ENCODE peak calls at places on chromosomes 11 and 22, in ten cellular contexts. B is RWPE1, G is WTC11, F is GM20000, U is gastrocnemius medialis, S is mesothelial cell of epicardium, R is dorsolateral prefrontal cortex, A is right atrium auricular region, V is body of pancreas, W is ovary. X is an unnamed sample.

GRCh38 chr11:113376156-113376555 is 11.4 kb upstream of the ANKK1 start:
- DNase-seq in R (no peak), G (no peak), V (no peak), U (no peak), F (peak; percentile 45), W (no peak), A (no peak), S (no peak), B (no peak), X (no peak)

GRCh38 chr11:99781074-99781473 is 760.3 kb downstream of the CNTN5 start:
- DNase-seq in B (no peak), W (no peak), F (no peak), S (no peak), A (no peak), R (no peak), U (no peak), G (no peak), V (no peak), X (no peak)

GRCh38 chr22:22110548-22111266 is 128.1 kb upstream of the TOP3B start:
- DNase-seq in G (peak; percentile 63), S (no peak), U (no peak), F (peak; percentile 84), W (no peak), V (peak; percentile 34), R (peak; percentile 30), A (no peak), B (peak; percentile 74), X (no peak)

GRCh38 chr11:20192641-20193040 is 32.4 kb upstream of the DBX1 start:
- DNase-seq in S (no peak), A (no peak), F (no peak), V (no peak), U (no peak), R (no peak), G (no peak), B (no peak), W (no peak), X (no peak)

GRCh38 chr22:25953919-25954318 is 211.9 kb downstream of the MYO18B start:
- DNase-seq in U (no peak), B (no peak), G (no peak), W (no peak), F (no peak), S (no peak), A (no peak), V (no peak), R (no peak), X (no peak)

GRCh38 chr22:19407649-19408606 is 23.6 kb downstream of the HIRA start:
- DNase-seq in G (no peak), U (no peak), R (no peak), V (peak; percentile 78), A (no peak), W (no peak), F (no peak), S (peak; percentile 38), B (no peak), X (no peak)

GRCh38 chr22:47878460-47878859 is 1116.0 kb downstream of the TBC1D22A start:
- DNase-seq in S (no peak), R (no peak), V (no peak), B (no peak), W (no peak), G (no peak), F (no peak), U (no peak), A (no peak), X (no peak)

GRCh38 chr11:31784645-31785044 is 26.5 kb downstream of the PAX6 start:
- DNase-seq in B (no peak), U (no peak), W (no peak), S (no peak), G (no peak), A (no peak), V (no peak), R (no peak), F (no peak), X (no peak)

GRCh38 chr11:26344647-26345046 is 12.7 kb downstream of the ANO3 start:
- DNase-seq in A (no peak), S (no peak), F (no peak), B (no peak), U (no peak), G (no peak), W (no peak), R (no peak), V (no peak), X (no peak)

GRCh38 chr11:123473941-123474668 is 44.0 kb downstream of the GRAMD1B start:
- DNase-seq in F (no peak), B (peak; percentile 68), W (no peak), R (no peak), V (no peak), A (no peak), G (no peak), S (no peak), U (no peak), X (no peak)

GRCh38 chr22:41762980-41763779 is 37.3 kb upstream of the CCDC134 start:
- DNase-seq in A (no peak), U (no peak), G (peak; percentile 91), F (peak; percentile 52), V (peak; percentile 15), R (no peak), B (no peak), S (peak; percentile 30), W (no peak), X (peak; percentile 20)

GRCh38 chr11:8196749-8197148 is 27.9 kb upstream of the RIC3 start:
- DNase-seq in U (no peak), R (no peak), A (no peak), S (no peak), B (no peak), W (no peak), G (no peak), V (no peak), F (no peak), X (no peak)

GRCh38 chr11:8192016-8192895 is 23.4 kb upstream of the RIC3 start:
- DNase-seq in W (peak; percentile 66), A (no peak), S (peak; percentile 41), R (peak; percentile 71), G (peak; percentile 84), B (peak; percentile 71), F (peak; percentile 77), U (peak; percentile 14), V (peak; percentile 79), X (no peak)

DNA sequence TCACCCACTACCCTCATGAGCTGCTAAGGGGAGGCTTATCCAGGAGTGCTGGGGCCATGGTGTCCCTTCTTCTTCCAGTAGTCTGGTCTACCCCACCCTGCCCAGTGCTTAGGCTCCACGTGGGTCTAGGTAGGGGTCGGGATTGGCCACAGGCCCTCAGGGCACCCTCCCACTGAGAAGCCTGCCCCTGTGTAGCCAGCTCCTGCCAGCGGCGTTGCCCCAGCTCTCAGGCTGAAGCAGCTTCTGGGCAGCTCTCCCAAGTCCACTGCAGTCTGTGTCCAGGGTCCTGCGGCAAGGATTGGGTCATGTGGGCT is 24.0 kb upstream of the RIC3 start:
- DNase-seq in F (no peak), R (no peak), G (peak; percentile 38), W (no peak), U (no peak), S (no peak), A (no peak), V (no peak), B (no peak), X (no peak)
- TF ChIP-seq CTCF in F (no peak), R (no peak), G (no peak), W (peak; percentile 6), U (no peak), S (peak; percentile 27), A (no peak), V (no peak), B (peak; percentile 22), X (no peak)

DNA sequence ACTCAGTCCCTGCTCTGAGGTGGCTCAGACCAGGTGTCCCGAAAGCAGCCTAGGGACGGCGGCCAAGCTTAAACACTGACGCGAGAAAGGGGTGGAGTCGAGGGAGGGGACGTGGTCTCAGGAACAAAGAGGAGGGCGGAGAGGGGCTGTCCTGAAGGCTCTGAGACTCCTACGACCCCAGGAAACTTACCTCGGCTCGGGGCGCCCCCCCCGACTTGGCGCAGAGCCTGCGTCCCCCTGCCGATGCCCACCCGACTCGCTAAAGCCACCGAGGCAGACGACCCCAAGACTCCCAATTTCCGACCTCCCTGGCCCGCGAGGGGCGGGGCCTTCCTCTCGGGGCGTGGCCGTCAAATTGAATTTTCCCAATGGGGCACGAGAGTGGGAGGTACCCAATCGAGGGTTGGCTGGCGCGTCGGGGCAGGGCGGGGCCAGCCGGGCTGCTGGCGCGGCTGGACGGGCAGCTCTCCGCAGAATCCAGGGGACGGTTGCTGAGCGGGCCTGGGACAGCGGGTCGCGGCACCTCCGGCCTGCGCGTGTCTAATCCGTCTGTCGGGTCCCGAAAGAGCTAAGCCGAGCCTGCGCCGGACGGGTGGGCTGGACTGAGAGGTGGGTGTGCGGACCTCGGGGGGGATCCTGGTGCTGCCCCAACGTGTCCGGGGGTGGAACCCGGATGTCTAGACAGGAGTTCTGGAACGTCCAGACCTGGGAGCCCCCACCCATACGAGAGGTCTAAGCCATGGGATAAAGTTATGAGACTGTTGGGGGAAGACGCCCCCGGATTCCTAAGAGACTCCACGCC is at the start of gene SMTN:
- DNase-seq in U (peak; percentile 83), F (peak; percentile 93), S (peak; percentile 87), B (peak; percentile 92), V (peak; percentile 98), W (peak; percentile 97), R (peak; percentile 68), A (peak; percentile 94), G (peak; percentile 95), X (peak; percentile 89)
- TF ChIP-seq CTCF in U (no peak), F (no peak), S (no peak), B (no peak), V (no peak), W (no peak), R (no peak), A (no peak), G (no peak), X (no peak)

GRCh38 chr11:84800755-84801346 is 826.3 kb downstream of the DLG2 start:
- DNase-seq in S (no peak), W (no peak), A (no peak), F (no peak), G (no peak), B (peak; percentile 9), R (no peak), U (no peak), V (no peak), X (no peak)
- TF ChIP-seq CTCF in S (peak; percentile 46), W (no peak), A (no peak), F (no peak), G (no peak), B (peak; percentile 21), R (peak; percentile 47), U (no peak), V (no peak), X (no peak)

GRCh38 chr11:125689460-125689859 is 8.8 kb upstream of the ACRV1 start:
- DNase-seq in R (no peak), U (no peak), W (no peak), S (no peak), F (no peak), G (no peak), V (no peak), A (no peak), B (no peak), X (no peak)

GRCh38 chr11:125688066-125688465 is 7.4 kb upstream of the ACRV1 start:
- DNase-seq in W (no peak), F (no peak), A (no peak), R (no peak), B (no peak), G (no peak), S (no peak), U (no peak), V (no peak), X (no peak)

GRCh38 chr11:125685228-125685627 is 4.6 kb upstream of the ACRV1 start:
- DNase-seq in A (no peak), B (no peak), S (no peak), G (no peak), U (no peak), F (no peak), R (no peak), W (no peak), V (no peak), X (no peak)

GRCh38 chr11:125692887-125693286 is 12.2 kb upstream of the ACRV1 start:
- DNase-seq in U (no peak), G (no peak), S (no peak), B (no peak), R (no peak), F (no peak), W (no peak), V (no peak), A (no peak), X (no peak)

GRCh38 chr11:125690006-125690405 is 9.4 kb upstream of the ACRV1 start:
- DNase-seq in A (no peak), S (no peak), F (no peak), G (no peak), V (no peak), U (no peak), R (no peak), W (no peak), B (no peak), X (no peak)
- TF ChIP-seq CTCF in A (no peak), S (no peak), F (no peak), G (no peak), V (no peak), U (no peak), R (no peak), W (no peak), B (no peak), X (no peak)

X was measured in natural killer cell.